ENCODE peak calls at places on chromosomes 7 and 10, in nine cellular contexts. P is astrocyte, Q is heart left ventricle, N is transverse colon, G is cardiac muscle cell, F is fibroblast of lung, J is neural progenitor cell, S is DND-41, U is IMR-90. O is an unnamed sample.

GRCh38 chr10:71978476-71978875 is 14.3 kb downstream of the CHST3 start:
- DNase-seq in U (no peak), P (no peak), Q (no peak), F (no peak), G (peak), J (peak), N (no peak), S (no peak), O (no peak)

GRCh38 chr10:85061401-85061800 is 733.0 kb downstream of the CCSER2 start:
- DNase-seq in Q (no peak), U (no peak), G (no peak), P (no peak), F (no peak), N (no peak), S (no peak), J (no peak), O (no peak)

GRCh38 chr10:121449457-121450045 is 148.7 kb downstream of the FGFR2 start:
- DNase-seq in G (no peak), P (no peak), U (no peak), F (no peak), S (no peak), J (no peak), Q (no peak), N (no peak), O (no peak)

GRCh38 chr10:44864042-44864436 is 47.1 kb upstream of the TMEM72 start:
- DNase-seq in U (no peak), P (no peak), S (no peak), F (peak), J (peak), G (peak), Q (no peak), N (peak), O (peak)

GRCh38 chr10:79349072-79349491 is 1.8 kb downstream of the PPIF start:
- DNase-seq in J (no peak), S (no peak), F (no peak), P (no peak), N (no peak), Q (no peak), G (no peak), U (no peak), O (no peak)

GRCh38 chr7:54705436-54705835 is 53.6 kb downstream of the SEC61G start:
- DNase-seq in S (no peak), G (no peak), N (no peak), Q (no peak), J (no peak), F (peak), U (peak), P (peak), O (no peak)

GRCh38 chr7:68622500-68622899 is 975.8 kb upstream of the AUTS2 start:
- DNase-seq in J (no peak), F (no peak), P (no peak), Q (no peak), G (no peak), U (no peak), N (no peak), S (no peak), O (no peak)

GRCh38 chr10:117159390-117159789 is 21.3 kb upstream of the VAX1 start:
- DNase-seq in S (no peak), J (peak), F (no peak), P (no peak), U (no peak), Q (no peak), N (no peak), G (no peak), O (no peak)

GRCh38 chr10:77710759-77711682 is 73.4 kb upstream of the KCNMA1 start:
- DNase-seq in J (peak), P (no peak), F (peak), Q (peak), S (peak), N (peak), G (peak), U (peak), O (peak)

GRCh38 chr7:104458875-104459274 is 130.5 kb downstream of the LHFPL3 start:
- DNase-seq in J (no peak), F (no peak), U (no peak), Q (no peak), S (no peak), N (no peak), G (no peak), P (no peak), O (no peak)

GRCh38 chr10:112383325-112383724 is 9.4 kb downstream of the ACSL5 start:
- DNase-seq in Q (no peak), F (peak), N (peak), G (peak), J (no peak), S (no peak), U (peak), P (peak), O (no peak)

GRCh38 chr7:131540491-131541162 is 15.8 kb downstream of the PODXL start:
- DNase-seq in F (no peak), S (no peak), Q (no peak), U (no peak), G (no peak), J (no peak), N (no peak), P (no peak), O (no peak)

GRCh38 chr10:29897999-29898716 is 161.2 kb downstream of the JCAD start:
- DNase-seq in S (no peak), N (no peak), P (no peak), J (no peak), G (no peak), F (no peak), Q (no peak), U (no peak), O (no peak)

GRCh38 chr7:77569514-77570232 is 32.6 kb downstream of the PTPN12 start:
- DNase-seq in S (no peak), J (no peak), G (no peak), N (no peak), U (peak), P (peak), F (no peak), Q (no peak), O (no peak)

GRCh38 chr7:75866497-75867389 is 12.1 kb upstream of the RHBDD2 start:
- DNase-seq in Q (peak), P (no peak), J (peak), F (peak), N (peak), U (peak), G (peak), S (peak), O (peak)

GRCh38 chr7:79180533-79180932 is 272.9 kb downstream of the MAGI2 start:
- DNase-seq in N (no peak), G (no peak), U (no peak), S (no peak), Q (no peak), F (no peak), J (no peak), P (no peak), O (no peak)

GRCh38 chr7:5477723-5478531 is 54.3 kb upstream of the TNRC18 start:
- DNase-seq in Q (no peak), J (peak), U (no peak), N (no peak), F (no peak), S (no peak), P (no peak), G (peak), O (no peak)

GRCh38 chr10:78910886-78911285 is 157.9 kb upstream of the ZMIZ1 start:
- DNase-seq in S (no peak), G (no peak), P (no peak), Q (no peak), F (no peak), N (no peak), U (no peak), J (no peak), O (no peak)

GRCh38 chr10:14056545-14057332 is 274.0 kb downstream of the FRMD4A start:
- DNase-seq in P (peak), N (no peak), G (no peak), U (peak), J (peak), Q (no peak), F (peak), S (no peak), O (no peak)

GRCh38 chr10:50367732-50368131 is 116.4 kb upstream of the ASAH2 start:
- DNase-seq in Q (no peak), F (peak), G (peak), U (peak), S (no peak), P (peak), N (peak), J (peak), O (no peak)

GRCh38 chr10:13787015-13787421 is 200.3 kb downstream of the PRPF18 start:
- DNase-seq in P (peak), Q (peak), G (no peak), N (peak), J (no peak), F (no peak), U (peak), S (peak), O (peak)

GRCh38 chr7:106717997-106718871 is 57.3 kb upstream of the CCDC71L start:
- DNase-seq in J (no peak), F (peak), Q (peak), N (no peak), P (peak), G (no peak), S (peak), U (peak), O (peak)

GRCh38 chr10:31808258-31809218 is 120.1 kb downstream of the ARHGAP12 start:
- DNase-seq in U (peak), F (peak), G (peak), Q (peak), J (peak), N (peak), P (peak), S (peak), O (peak)

GRCh38 chr7:137985253-137985896 is 16.5 kb downstream of the CREB3L2 start:
- DNase-seq in N (peak), U (peak), S (no peak), G (peak), J (no peak), P (peak), Q (no peak), F (peak), O (no peak)

GRCh38 chr10:102312683-102313082 is 67.4 kb downstream of the GBF1 start:
- DNase-seq in P (peak), G (no peak), N (no peak), F (no peak), S (no peak), U (peak), Q (no peak), J (no peak), O (no peak)

GRCh38 chr10:17643755-17644484 is at the start of gene STAM:
- DNase-seq in J (peak), G (peak), P (peak), S (peak), F (peak), Q (peak), U (peak), N (peak), O (peak)

GRCh38 chr10:93916257-93917063 is 22.7 kb downstream of the SLC35G1 start:
- DNase-seq in F (peak), Q (no peak), G (peak), S (no peak), N (no peak), U (peak), P (peak), J (peak), O (no peak)

GRCh38 chr7:123229426-123229825 is 29.7 kb upstream of the SLC13A1 start:
- DNase-seq in J (no peak), U (no peak), P (no peak), F (no peak), S (no peak), Q (no peak), G (no peak), N (no peak), O (no peak)

GRCh38 chr10:55746002-55746401 is 615.1 kb downstream of the ZWINT start:
- DNase-seq in G (no peak), P (no peak), U (no peak), N (no peak), S (no peak), Q (no peak), F (no peak), J (no peak), O (no peak)

GRCh38 chr7:77933394-77933793 is 134.8 kb downstream of the PHTF2 start:
- DNase-seq in P (peak), U (peak), Q (no peak), J (no peak), S (no peak), G (no peak), F (peak), N (peak), O (no peak)

GRCh38 chr10:95552680-95553342 is 8.4 kb downstream of the SORBS1 start:
- DNase-seq in G (no peak), P (no peak), S (no peak), F (no peak), N (no peak), U (no peak), J (peak), Q (no peak), O (no peak)

GRCh38 chr10:77770868-77771175 is 133.2 kb upstream of the KCNMA1 start:
- DNase-seq in U (no peak), P (no peak), N (no peak), Q (no peak), F (no peak), J (no peak), G (no peak), S (no peak), O (no peak)

GRCh38 chr10:71774916-71775702 is 1.8 kb upstream of the VSIR start:
- DNase-seq in P (no peak), N (peak), J (no peak), F (no peak), G (no peak), U (no peak), Q (peak), S (no peak), O (peak)

GRCh38 chr10:80501913-80502521 is 35.7 kb upstream of the SH2D4B start:
- DNase-seq in P (peak), U (no peak), Q (no peak), G (no peak), F (no peak), N (no peak), J (no peak), S (no peak), O (no peak)

DNA sequence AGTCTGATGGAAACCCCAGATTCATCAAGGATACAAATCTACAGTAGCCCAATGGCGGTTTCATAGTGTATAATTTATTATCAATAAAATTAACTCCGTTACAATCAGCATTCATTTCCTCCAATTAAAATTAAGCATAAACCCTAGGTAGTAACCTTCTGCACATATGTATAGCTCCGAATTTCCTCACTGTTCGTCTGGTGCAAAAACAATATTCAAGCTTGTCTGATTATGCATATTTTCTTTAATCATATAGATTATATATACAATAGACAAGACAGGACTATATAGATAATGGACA is 2.8 kb downstream of the HOXA9 start:
- DNase-seq in F (no peak), S (no peak), N (no peak), P (no peak), G (no peak), J (no peak), Q (no peak), U (no peak), O (no peak)
- H3K27ac ChIP-seq in F (no peak), S (no peak), N (peak), P (no peak), G (no peak), J (no peak), Q (no peak), U (no peak), O (no peak)

DNA sequence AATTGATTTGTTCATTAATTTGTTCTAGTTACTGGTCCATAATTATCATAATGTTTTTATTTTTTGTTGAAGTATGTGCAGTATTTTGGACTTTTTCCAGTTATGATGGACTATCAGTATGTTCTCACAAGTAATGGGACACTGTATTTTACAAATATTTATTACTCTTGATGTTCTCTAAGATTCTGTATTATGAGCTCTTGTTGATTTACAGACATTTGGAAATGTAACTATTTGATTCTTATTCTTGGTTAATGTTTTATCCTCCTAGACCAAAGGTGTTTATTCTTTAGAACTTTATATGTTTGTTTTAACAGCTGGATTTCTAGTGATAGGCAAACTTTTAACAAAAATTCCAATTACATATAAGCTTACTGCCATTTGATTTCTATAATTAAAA is 200.6 kb downstream of the SDK1 start:
- DNase-seq in N (no peak), F (no peak), U (no peak), S (no peak), Q (no peak), G (no peak), J (no peak), P (no peak), O (no peak)
- TF ChIP-seq CTCF in N (no peak), F (no peak), U (no peak), S (no peak), Q (no peak), G (no peak), J (no peak), P (no peak), O (no peak)

GRCh38 chr7:135197906-135198655 is 13.2 kb downstream of the WDR91 start:
- DNase-seq in U (peak), N (no peak), F (peak), J (no peak), Q (no peak), G (no peak), S (no peak), P (peak), O (no peak)
- H3K27ac ChIP-seq in U (no peak), N (no peak), F (no peak), J (no peak), Q (no peak), G (no peak), S (no peak), P (peak), O (no peak)

GRCh38 chr10:110870823-110871235 is 899 bp upstream of the PDCD4 start:
- DNase-seq in F (no peak), U (no peak), P (no peak), N (no peak), Q (no peak), G (no peak), S (no peak), J (peak), O (no peak)

GRCh38 chr10:110872145-110872983 is 636 bp downstream of the PDCD4 start:
- DNase-seq in S (peak), J (peak), Q (peak), F (peak), G (peak), U (peak), N (peak), P (peak), O (peak)

GRCh38 chr10:110872984-110873569 is 1.3 kb downstream of the PDCD4 start:
- DNase-seq in N (no peak), Q (no peak), P (no peak), S (no peak), J (peak), G (no peak), F (peak), U (no peak), O (no peak)

GRCh38 chr10:110868981-110869380 is 2.7 kb upstream of the PDCD4 start:
- DNase-seq in S (peak), F (no peak), Q (no peak), G (no peak), U (no peak), P (no peak), N (no peak), J (no peak), O (no peak)

DNA sequence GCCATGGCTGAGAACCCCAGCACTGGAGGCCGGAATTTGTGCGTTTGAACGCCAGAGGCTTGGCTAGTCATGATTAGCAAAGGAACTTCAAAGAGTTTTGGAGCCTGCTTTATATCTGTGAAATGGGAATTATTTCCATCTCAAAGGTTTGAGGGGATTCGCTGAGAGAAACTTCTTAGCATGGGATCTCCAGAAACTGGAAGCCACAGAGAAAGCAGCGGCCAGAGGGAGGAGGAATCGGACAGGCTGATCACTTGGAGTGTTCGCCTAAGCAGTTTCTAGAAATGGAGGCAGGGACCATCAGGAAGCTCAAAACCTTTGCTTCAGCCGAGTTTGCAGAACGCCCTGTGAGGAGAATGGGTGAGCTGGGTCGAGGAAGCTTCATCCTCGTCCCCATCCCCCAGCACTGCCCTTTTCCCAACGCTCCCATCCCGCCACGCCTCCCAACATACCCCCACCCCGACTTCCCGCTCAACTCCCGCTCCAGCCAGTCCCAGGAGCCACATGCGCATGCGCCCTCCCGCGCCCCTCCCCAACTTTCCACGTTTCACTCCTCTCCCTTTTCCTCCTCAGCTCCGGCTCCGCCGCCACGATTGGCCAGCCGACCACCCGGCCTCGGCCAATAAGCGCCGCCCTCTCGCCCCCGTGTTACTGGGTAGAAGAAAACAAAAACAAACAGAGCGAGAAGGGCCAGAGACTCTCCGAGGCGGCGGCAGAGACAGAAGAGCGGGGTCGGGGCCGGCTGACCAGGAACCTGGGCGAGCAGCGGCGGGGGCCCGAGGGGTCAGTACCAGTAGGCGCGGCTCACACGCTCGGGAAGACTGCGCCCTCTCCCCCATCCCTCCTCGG is at the start of gene PDCD4:
- DNase-seq in Q (peak), S (peak), P (peak), U (peak), G (peak), F (peak), N (peak), J (peak), O (peak)
- TF ChIP-seq CTCF in Q (no peak), S (no peak), P (no peak), U (no peak), G (no peak), F (no peak), N (no peak), J (no peak), O (no peak)

GRCh38 chr7:47671358-47671757 is 89.4 kb upstream of the TNS3 start:
- DNase-seq in N (no peak), F (no peak), Q (no peak), P (no peak), J (no peak), U (no peak), S (no peak), G (no peak), O (no peak)
- H3K27ac ChIP-seq in N (peak), F (no peak), Q (no peak), P (no peak), J (no peak), U (no peak), S (no peak), G (no peak), O (no peak)

DNA sequence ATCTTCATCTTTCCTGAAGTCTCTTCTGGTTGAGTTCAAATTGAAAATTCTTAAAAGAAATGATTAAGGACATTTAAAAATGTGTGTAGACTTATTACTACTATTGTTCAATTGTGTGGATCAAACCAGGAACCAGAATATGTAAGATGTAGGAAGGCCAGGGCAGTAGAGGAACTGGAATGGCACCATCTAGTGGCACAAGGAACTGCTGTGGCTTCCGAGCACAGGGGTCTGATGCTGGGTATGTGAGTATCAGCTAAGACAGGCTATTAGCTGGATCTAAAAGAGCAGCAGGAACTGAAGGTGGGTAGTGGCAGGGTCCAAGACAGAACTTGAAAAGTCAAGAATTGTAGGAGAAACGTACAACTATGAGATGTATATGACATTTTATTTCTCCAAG is 247.3 kb downstream of the SEMA3A start:
- DNase-seq in P (no peak), N (peak), U (no peak), Q (no peak), J (peak), S (peak), G (peak), F (no peak), O (no peak)
- TF ChIP-seq CTCF in P (peak), N (peak), U (peak), Q (no peak), J (peak), S (peak), G (peak), F (peak), O (no peak)

GRCh38 chr10:69329721-69330178 is 51.5 kb downstream of the HK1 start:
- DNase-seq in J (peak), S (no peak), N (no peak), G (no peak), U (no peak), F (no peak), P (no peak), Q (no peak), O (no peak)
- H3K27ac ChIP-seq in J (no peak), S (no peak), N (no peak), G (peak), U (no peak), F (no peak), P (no peak), Q (peak), O (peak)